ENCODE peak calls at places on chromosome 19, in seven cellular contexts. One of them, this sample, is unnamed.

GRCh38 chr19:12893582-12893981 is 2.6 kb downstream of the GCDH start:
- DNase-seq in neuronal stem cell: no peak
- DNase-seq in mesendoderm: no peak
- DNase-seq in H1: no peak
- DNase-seq in H9: no peak
- DNase-seq in IMR-90: no peak
- DNase-seq in trophoblast cell: no peak
- DNase-seq in this sample: no peak

GRCh38 chr19:2867025-2867991 is at the start of gene ZNF556:
- DNase-seq in H1: no peak
- DNase-seq in IMR-90: no peak
- DNase-seq in neuronal stem cell: no peak
- DNase-seq in trophoblast cell: no peak
- DNase-seq in H9: no peak
- DNase-seq in mesendoderm: no peak
- DNase-seq in this sample: no peak

GRCh38 chr19:4914736-4915501 is 5.6 kb downstream of the UHRF1 start:
- DNase-seq in H9: no peak
- DNase-seq in neuronal stem cell: no peak
- DNase-seq in IMR-90: peak
- DNase-seq in mesendoderm: peak
- DNase-seq in trophoblast cell: peak
- DNase-seq in H1: no peak
- DNase-seq in this sample: peak

GRCh38 chr19:43501661-43502418 is 2.7 kb downstream of the PHLDB3 start:
- DNase-seq in IMR-90: no peak
- DNase-seq in H1: peak
- DNase-seq in trophoblast cell: no peak
- DNase-seq in mesendoderm: peak
- DNase-seq in H9: peak
- DNase-seq in neuronal stem cell: peak
- DNase-seq in this sample: no peak

GRCh38 chr19:2312819-2313501 is 5.0 kb upstream of the LINGO3 start:
- DNase-seq in H1: no peak
- DNase-seq in trophoblast cell: no peak
- DNase-seq in mesendoderm: peak
- DNase-seq in neuronal stem cell: no peak
- DNase-seq in IMR-90: no peak
- DNase-seq in H9: peak
- DNase-seq in this sample: no peak

GRCh38 chr19:6481541-6482342 is at the start of gene DENND1C:
- DNase-seq in neuronal stem cell: no peak
- DNase-seq in H9: peak
- DNase-seq in mesendoderm: peak
- DNase-seq in H1: no peak
- DNase-seq in trophoblast cell: no peak
- DNase-seq in IMR-90: no peak
- DNase-seq in this sample: no peak

GRCh38 chr19:57537953-57538547 is 10.9 kb downstream of the ZNF549 start:
- DNase-seq in IMR-90: no peak
- DNase-seq in trophoblast cell: no peak
- DNase-seq in neuronal stem cell: no peak
- DNase-seq in H9: no peak
- DNase-seq in mesendoderm: peak
- DNase-seq in H1: no peak
- DNase-seq in this sample: peak

GRCh38 chr19:54416695-54417491 is 1.6 kb downstream of the TTYH1 start:
- DNase-seq in trophoblast cell: no peak
- DNase-seq in IMR-90: no peak
- DNase-seq in H9: no peak
- DNase-seq in H1: no peak
- DNase-seq in neuronal stem cell: no peak
- DNase-seq in mesendoderm: no peak
- DNase-seq in this sample: no peak

GRCh38 chr19:23410155-23410554 is 14.9 kb upstream of the ZNF91 start:
- DNase-seq in neuronal stem cell: no peak
- DNase-seq in IMR-90: no peak
- DNase-seq in mesendoderm: no peak
- DNase-seq in H9: no peak
- DNase-seq in trophoblast cell: no peak
- DNase-seq in H1: no peak
- DNase-seq in this sample: no peak

GRCh38 chr19:52369463-52370340 is at the start of gene ZNF880:
- DNase-seq in trophoblast cell: peak
- DNase-seq in IMR-90: peak
- DNase-seq in H9: peak
- DNase-seq in neuronal stem cell: peak
- DNase-seq in H1: peak
- DNase-seq in mesendoderm: peak
- DNase-seq in this sample: peak

GRCh38 chr19:19485161-19485997 is 30.0 kb downstream of the TSSK6 start:
- DNase-seq in H9: no peak
- DNase-seq in trophoblast cell: peak
- DNase-seq in IMR-90: peak
- DNase-seq in neuronal stem cell: no peak
- DNase-seq in H1: no peak
- DNase-seq in mesendoderm: peak
- DNase-seq in this sample: peak

GRCh38 chr19:51572908-51573307 is 1.8 kb downstream of the ZNF175 start:
- DNase-seq in H1: no peak
- DNase-seq in mesendoderm: no peak
- DNase-seq in neuronal stem cell: no peak
- DNase-seq in IMR-90: peak
- DNase-seq in H9: no peak
- DNase-seq in trophoblast cell: no peak
- DNase-seq in this sample: peak

GRCh38 chr19:18363787-18364186 is 22.2 kb upstream of the GDF15 start:
- DNase-seq in IMR-90: no peak
- DNase-seq in H1: no peak
- DNase-seq in neuronal stem cell: no peak
- DNase-seq in H9: no peak
- DNase-seq in trophoblast cell: no peak
- DNase-seq in mesendoderm: no peak
- DNase-seq in this sample: no peak

GRCh38 chr19:48745208-48745995 is 1.3 kb downstream of the IZUMO1 start:
- DNase-seq in H1: no peak
- DNase-seq in trophoblast cell: peak
- DNase-seq in mesendoderm: peak
- DNase-seq in IMR-90: peak
- DNase-seq in H9: peak
- DNase-seq in neuronal stem cell: no peak
- DNase-seq in this sample: peak

GRCh38 chr19:45305421-45305820 is 17.3 kb downstream of the CKM start:
- DNase-seq in IMR-90: no peak
- DNase-seq in neuronal stem cell: no peak
- DNase-seq in H9: peak
- DNase-seq in trophoblast cell: no peak
- DNase-seq in mesendoderm: peak
- DNase-seq in H1: no peak
- DNase-seq in this sample: peak

DNA sequence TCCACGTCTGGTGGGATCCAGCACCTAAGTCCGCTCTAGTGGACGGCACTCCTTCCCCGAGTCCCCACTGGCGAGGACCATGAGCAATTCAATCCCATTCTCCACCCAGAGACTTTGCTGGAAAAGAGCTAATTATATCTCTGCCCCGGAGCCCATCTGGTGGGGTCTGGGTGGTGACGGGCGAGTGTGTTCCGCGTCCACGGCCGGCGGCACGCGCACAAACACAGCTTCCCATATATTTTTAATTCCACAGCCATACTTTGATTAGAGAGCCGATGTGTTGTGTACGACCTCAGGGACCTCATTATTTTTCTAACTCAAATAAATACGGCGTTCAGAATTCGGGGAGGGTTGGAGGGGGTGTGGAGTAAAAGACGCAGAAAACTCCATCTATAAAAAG is 64.1 kb upstream of the ADGRE5 start:
- DNase-seq in IMR-90: no peak
- DNase-seq in mesendoderm: no peak
- DNase-seq in H9: no peak
- DNase-seq in H1: no peak
- DNase-seq in neuronal stem cell: no peak
- DNase-seq in trophoblast cell: no peak
- DNase-seq in this sample: no peak
- H3K4ac ChIP-seq in IMR-90: no peak
- H3K4ac ChIP-seq in mesendoderm: no peak
- H3K4ac ChIP-seq in H9: no peak
- H3K4ac ChIP-seq in H1: no peak
- H3K4ac ChIP-seq in neuronal stem cell: no peak
- H3K4ac ChIP-seq in trophoblast cell: no peak
- H3K4ac ChIP-seq in this sample: no peak

GRCh38 chr19:1251233-1251502 is 2.8 kb downstream of the MIDN start:
- DNase-seq in H9: no peak
- DNase-seq in neuronal stem cell: no peak
- DNase-seq in H1: no peak
- DNase-seq in mesendoderm: peak
- DNase-seq in IMR-90: peak
- DNase-seq in trophoblast cell: peak
- DNase-seq in this sample: peak

GRCh38 chr19:1252818-1253513 is 4.6 kb downstream of the MIDN start:
- DNase-seq in H9: no peak
- DNase-seq in IMR-90: peak
- DNase-seq in H1: no peak
- DNase-seq in trophoblast cell: peak
- DNase-seq in mesendoderm: peak
- DNase-seq in neuronal stem cell: no peak
- DNase-seq in this sample: peak

GRCh38 chr19:1250374-1251232 is 2.2 kb downstream of the MIDN start:
- DNase-seq in mesendoderm: peak
- DNase-seq in H9: no peak
- DNase-seq in H1: no peak
- DNase-seq in IMR-90: peak
- DNase-seq in trophoblast cell: no peak
- DNase-seq in neuronal stem cell: peak
- DNase-seq in this sample: peak

GRCh38 chr19:1252221-1252817 is 3.9 kb downstream of the MIDN start:
- DNase-seq in mesendoderm: peak
- DNase-seq in neuronal stem cell: no peak
- DNase-seq in H9: no peak
- DNase-seq in IMR-90: peak
- DNase-seq in trophoblast cell: peak
- DNase-seq in H1: no peak
- DNase-seq in this sample: peak

GRCh38 chr19:1251503-1252220 is 3.3 kb downstream of the MIDN start:
- DNase-seq in IMR-90: no peak
- DNase-seq in trophoblast cell: peak
- DNase-seq in mesendoderm: peak
- DNase-seq in H1: no peak
- DNase-seq in neuronal stem cell: no peak
- DNase-seq in H9: no peak
- DNase-seq in this sample: no peak
- H3K4ac ChIP-seq in IMR-90: peak
- H3K4ac ChIP-seq in trophoblast cell: peak
- H3K4ac ChIP-seq in mesendoderm: peak
- H3K4ac ChIP-seq in H1: peak
- H3K4ac ChIP-seq in neuronal stem cell: peak
- H3K4ac ChIP-seq in H9: peak
- H3K4ac ChIP-seq in this sample: peak

DNA sequence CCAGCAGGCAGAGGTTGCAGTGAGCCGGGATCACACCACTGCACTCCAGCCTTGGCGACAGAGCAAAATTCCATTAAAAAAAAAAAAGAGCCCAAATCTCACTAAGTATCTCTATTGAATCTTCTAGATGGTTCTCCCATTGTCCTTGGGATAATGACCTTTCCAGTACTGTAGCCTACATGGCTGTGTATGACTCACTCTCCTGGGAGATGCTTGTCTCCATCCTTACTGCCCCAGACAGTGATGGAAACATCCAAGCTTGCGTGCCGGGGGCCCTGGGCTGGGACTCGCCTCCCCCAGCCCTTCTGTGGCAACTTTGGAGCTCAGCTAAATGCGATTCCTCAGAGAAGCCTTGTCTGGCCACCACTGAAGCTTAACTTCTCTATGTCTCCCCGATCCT is 49.7 kb downstream of the NWD1 start:
- DNase-seq in neuronal stem cell: no peak
- DNase-seq in mesendoderm: no peak
- DNase-seq in trophoblast cell: no peak
- DNase-seq in H1: no peak
- DNase-seq in H9: no peak
- DNase-seq in IMR-90: no peak
- DNase-seq in this sample: no peak
- H3K4ac ChIP-seq in neuronal stem cell: no peak
- H3K4ac ChIP-seq in mesendoderm: no peak
- H3K4ac ChIP-seq in trophoblast cell: no peak
- H3K4ac ChIP-seq in H1: no peak
- H3K4ac ChIP-seq in H9: no peak
- H3K4ac ChIP-seq in IMR-90: no peak
- H3K4ac ChIP-seq in this sample: no peak

GRCh38 chr19:47447470-47448359 is 24.0 kb downstream of the SLC8A2 start:
- DNase-seq in mesendoderm: peak
- DNase-seq in IMR-90: peak
- DNase-seq in neuronal stem cell: peak
- DNase-seq in H1: peak
- DNase-seq in H9: peak
- DNase-seq in trophoblast cell: no peak
- DNase-seq in this sample: peak
- H3K4ac ChIP-seq in mesendoderm: no peak
- H3K4ac ChIP-seq in IMR-90: no peak
- H3K4ac ChIP-seq in neuronal stem cell: peak
- H3K4ac ChIP-seq in H1: peak
- H3K4ac ChIP-seq in H9: no peak
- H3K4ac ChIP-seq in trophoblast cell: no peak
- H3K4ac ChIP-seq in this sample: no peak

GRCh38 chr19:34579281-34580054 is 97.5 kb downstream of the SCGB2B2 start:
- DNase-seq in H1: no peak
- DNase-seq in H9: peak
- DNase-seq in neuronal stem cell: no peak
- DNase-seq in mesendoderm: no peak
- DNase-seq in trophoblast cell: no peak
- DNase-seq in IMR-90: no peak
- DNase-seq in this sample: no peak

GRCh38 chr19:34578751-34579150 is 97.2 kb downstream of the WTIP start:
- DNase-seq in H1: no peak
- DNase-seq in trophoblast cell: no peak
- DNase-seq in IMR-90: no peak
- DNase-seq in neuronal stem cell: no peak
- DNase-seq in mesendoderm: no peak
- DNase-seq in H9: no peak
- DNase-seq in this sample: no peak

GRCh38 chr19:34578173-34578572 is 96.6 kb downstream of the WTIP start:
- DNase-seq in IMR-90: no peak
- DNase-seq in trophoblast cell: no peak
- DNase-seq in H1: no peak
- DNase-seq in neuronal stem cell: no peak
- DNase-seq in H9: peak
- DNase-seq in mesendoderm: no peak
- DNase-seq in this sample: no peak

GRCh38 chr19:34580408-34580807 is 96.6 kb downstream of the SCGB2B2 start:
- DNase-seq in trophoblast cell: no peak
- DNase-seq in H1: no peak
- DNase-seq in H9: no peak
- DNase-seq in IMR-90: no peak
- DNase-seq in neuronal stem cell: no peak
- DNase-seq in mesendoderm: no peak
- DNase-seq in this sample: no peak

GRCh38 chr19:34580055-34580336 is 97.0 kb downstream of the SCGB2B2 start:
- DNase-seq in neuronal stem cell: no peak
- DNase-seq in trophoblast cell: no peak
- DNase-seq in IMR-90: no peak
- DNase-seq in H1: no peak
- DNase-seq in mesendoderm: no peak
- DNase-seq in H9: no peak
- DNase-seq in this sample: no peak
- H3K4ac ChIP-seq in neuronal stem cell: no peak
- H3K4ac ChIP-seq in trophoblast cell: no peak
- H3K4ac ChIP-seq in IMR-90: no peak
- H3K4ac ChIP-seq in H1: no peak
- H3K4ac ChIP-seq in mesendoderm: no peak
- H3K4ac ChIP-seq in H9: no peak
- H3K4ac ChIP-seq in this sample: no peak